ENCODE peak calls at places on chromosomes 6 and 20, in eight cellular contexts. One of them, this sample, is unnamed.

GRCh38 chr6:30322527-30323501 is 3.9 kb upstream of the TRIM39 start:
- DNase-seq in BE2C: no peak
- DNase-seq in astrocyte of the spinal cord: peak; percentile 46
- DNase-seq in colonic mucosa: no peak
- DNase-seq in prostate gland: no peak
- DNase-seq in OCI-LY7: no peak
- DNase-seq in A549: no peak
- DNase-seq in cardiac muscle cell: no peak
- DNase-seq in this sample: no peak

GRCh38 chr6:170473226-170473789 is 79.8 kb downstream of the PSMB1 start:
- DNase-seq in colonic mucosa: no peak
- DNase-seq in astrocyte of the spinal cord: no peak
- DNase-seq in OCI-LY7: no peak
- DNase-seq in A549: no peak
- DNase-seq in cardiac muscle cell: no peak
- DNase-seq in BE2C: no peak
- DNase-seq in prostate gland: no peak
- DNase-seq in this sample: no peak

GRCh38 chr6:170449231-170449630 is 103.9 kb downstream of the PSMB1 start:
- DNase-seq in cardiac muscle cell: no peak
- DNase-seq in BE2C: no peak
- DNase-seq in A549: no peak
- DNase-seq in astrocyte of the spinal cord: peak; percentile 20
- DNase-seq in colonic mucosa: no peak
- DNase-seq in OCI-LY7: no peak
- DNase-seq in prostate gland: no peak
- DNase-seq in this sample: no peak

GRCh38 chr20:57195023-57195758 is 71.2 kb downstream of the BMP7 start:
- DNase-seq in BE2C: no peak
- DNase-seq in prostate gland: no peak
- DNase-seq in astrocyte of the spinal cord: peak; percentile 22
- DNase-seq in A549: no peak
- DNase-seq in OCI-LY7: no peak
- DNase-seq in colonic mucosa: no peak
- DNase-seq in cardiac muscle cell: no peak
- DNase-seq in this sample: no peak

GRCh38 chr6:133040025-133040838 is 200.9 kb upstream of the EYA4 start:
- DNase-seq in BE2C: peak; percentile 75
- DNase-seq in colonic mucosa: no peak
- DNase-seq in A549: peak; percentile 34
- DNase-seq in astrocyte of the spinal cord: peak; percentile 34
- DNase-seq in OCI-LY7: peak; percentile 4
- DNase-seq in prostate gland: no peak
- DNase-seq in cardiac muscle cell: peak; percentile 12
- DNase-seq in this sample: no peak

GRCh38 chr20:14178952-14179351 is 158.5 kb downstream of the FLRT3 start:
- DNase-seq in A549: no peak
- DNase-seq in prostate gland: no peak
- DNase-seq in cardiac muscle cell: no peak
- DNase-seq in astrocyte of the spinal cord: no peak
- DNase-seq in OCI-LY7: no peak
- DNase-seq in BE2C: no peak
- DNase-seq in colonic mucosa: no peak
- DNase-seq in this sample: no peak

GRCh38 chr6:25172819-25173218 is 106.4 kb upstream of the CARMIL1 start:
- DNase-seq in astrocyte of the spinal cord: peak; percentile 88
- DNase-seq in prostate gland: no peak
- DNase-seq in BE2C: no peak
- DNase-seq in OCI-LY7: no peak
- DNase-seq in colonic mucosa: no peak
- DNase-seq in A549: peak; percentile 13
- DNase-seq in cardiac muscle cell: no peak
- DNase-seq in this sample: no peak

GRCh38 chr6:166025149-166025898 is 142.3 kb downstream of the TBXT start:
- DNase-seq in OCI-LY7: no peak
- DNase-seq in astrocyte of the spinal cord: peak; percentile 82
- DNase-seq in colonic mucosa: no peak
- DNase-seq in BE2C: peak; percentile 62
- DNase-seq in prostate gland: no peak
- DNase-seq in cardiac muscle cell: no peak
- DNase-seq in A549: no peak
- DNase-seq in this sample: no peak

GRCh38 chr6:100134703-100135102 is 140.7 kb upstream of the MCHR2 start:
- DNase-seq in prostate gland: no peak
- DNase-seq in OCI-LY7: no peak
- DNase-seq in BE2C: no peak
- DNase-seq in astrocyte of the spinal cord: peak; percentile 23
- DNase-seq in cardiac muscle cell: no peak
- DNase-seq in A549: no peak
- DNase-seq in colonic mucosa: no peak
- DNase-seq in this sample: no peak

GRCh38 chr6:43729537-43729936 is 40.5 kb upstream of the VEGFA start:
- DNase-seq in OCI-LY7: no peak
- DNase-seq in colonic mucosa: peak; percentile 71
- DNase-seq in cardiac muscle cell: no peak
- DNase-seq in astrocyte of the spinal cord: no peak
- DNase-seq in prostate gland: no peak
- DNase-seq in A549: no peak
- DNase-seq in BE2C: no peak
- DNase-seq in this sample: no peak

GRCh38 chr6:37974943-37975342 is 155.4 kb downstream of the ZFAND3 start:
- DNase-seq in A549: no peak
- DNase-seq in astrocyte of the spinal cord: no peak
- DNase-seq in prostate gland: no peak
- DNase-seq in cardiac muscle cell: no peak
- DNase-seq in BE2C: no peak
- DNase-seq in OCI-LY7: no peak
- DNase-seq in colonic mucosa: no peak
- DNase-seq in this sample: no peak
- H3K4me3 ChIP-seq in A549: no peak overlapping the region
- H3K4me3 ChIP-seq in astrocyte of the spinal cord: no peak overlapping the region
- H3K4me3 ChIP-seq in prostate gland: no peak overlapping the region
- H3K4me3 ChIP-seq in cardiac muscle cell: no peak overlapping the region
- H3K4me3 ChIP-seq in BE2C: no peak overlapping the region
- H3K4me3 ChIP-seq in OCI-LY7: no peak overlapping the region
- H3K4me3 ChIP-seq in colonic mucosa: no peak overlapping the region
- H3K4me3 ChIP-seq in this sample: no peak overlapping the region

GRCh38 chr6:1474205-1474604 is 84.8 kb downstream of the FOXF2 start:
- DNase-seq in A549: no peak
- DNase-seq in colonic mucosa: no peak
- DNase-seq in OCI-LY7: no peak
- DNase-seq in BE2C: no peak
- DNase-seq in prostate gland: no peak
- DNase-seq in astrocyte of the spinal cord: no peak
- DNase-seq in cardiac muscle cell: no peak
- DNase-seq in this sample: no peak
- TF ChIP-seq CTCF in A549: no peak
- TF ChIP-seq CTCF in colonic mucosa: no peak
- TF ChIP-seq CTCF in OCI-LY7: no peak
- TF ChIP-seq CTCF in BE2C: no peak
- TF ChIP-seq CTCF in prostate gland: no peak
- TF ChIP-seq CTCF in astrocyte of the spinal cord: no peak
- TF ChIP-seq CTCF in cardiac muscle cell: no peak
- TF ChIP-seq CTCF in this sample: no peak

DNA sequence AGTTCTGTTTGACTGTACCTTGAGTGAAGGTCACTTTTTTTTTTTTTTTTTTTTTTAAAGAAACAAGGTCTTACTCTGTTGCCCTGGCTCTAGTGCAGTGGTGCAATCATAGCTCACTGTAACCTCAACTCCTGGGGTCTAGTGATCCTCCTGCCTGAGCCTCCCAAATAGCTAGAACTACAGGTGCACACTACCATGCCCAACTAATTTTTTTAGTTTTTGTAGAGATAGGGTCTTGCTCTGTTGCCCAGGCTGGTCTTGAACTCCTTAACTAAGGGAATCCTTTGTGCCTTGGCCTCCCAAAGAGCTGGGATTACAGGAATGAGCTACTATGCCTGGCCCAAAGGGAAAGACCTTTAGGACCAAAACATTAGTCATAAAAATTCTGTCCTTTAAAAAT is 413.7 kb downstream of the CDKAL1 start:
- DNase-seq in A549: no peak
- DNase-seq in colonic mucosa: no peak
- DNase-seq in BE2C: no peak
- DNase-seq in OCI-LY7: no peak
- DNase-seq in prostate gland: no peak
- DNase-seq in astrocyte of the spinal cord: no peak
- DNase-seq in cardiac muscle cell: no peak
- DNase-seq in this sample: no peak
- H3K4me3 ChIP-seq in A549: no peak overlapping the region
- H3K4me3 ChIP-seq in colonic mucosa: no peak overlapping the region
- H3K4me3 ChIP-seq in BE2C: no peak overlapping the region
- H3K4me3 ChIP-seq in OCI-LY7: no peak overlapping the region
- H3K4me3 ChIP-seq in prostate gland: no peak overlapping the region
- H3K4me3 ChIP-seq in astrocyte of the spinal cord: no peak overlapping the region
- H3K4me3 ChIP-seq in cardiac muscle cell: no peak overlapping the region
- H3K4me3 ChIP-seq in this sample: no peak overlapping the region

GRCh38 chr6:145080651-145081050 is 654.7 kb downstream of the EPM2A start:
- DNase-seq in prostate gland: no peak
- DNase-seq in cardiac muscle cell: no peak
- DNase-seq in A549: no peak
- DNase-seq in astrocyte of the spinal cord: no peak
- DNase-seq in colonic mucosa: no peak
- DNase-seq in BE2C: no peak
- DNase-seq in OCI-LY7: no peak
- DNase-seq in this sample: no peak
- TF ChIP-seq CTCF in prostate gland: no peak
- TF ChIP-seq CTCF in cardiac muscle cell: no peak
- TF ChIP-seq CTCF in A549: no peak
- TF ChIP-seq CTCF in astrocyte of the spinal cord: no peak
- TF ChIP-seq CTCF in colonic mucosa: no peak
- TF ChIP-seq CTCF in BE2C: no peak
- TF ChIP-seq CTCF in OCI-LY7: no peak
- TF ChIP-seq CTCF in this sample: no peak

GRCh38 chr6:137749595-137750215 is 117.4 kb upstream of the TNFAIP3 start:
- DNase-seq in prostate gland: no peak
- DNase-seq in BE2C: no peak
- DNase-seq in astrocyte of the spinal cord: no peak
- DNase-seq in colonic mucosa: no peak
- DNase-seq in OCI-LY7: no peak
- DNase-seq in cardiac muscle cell: no peak
- DNase-seq in A549: no peak
- DNase-seq in this sample: no peak
- H3K4me3 ChIP-seq in prostate gland: no peak overlapping the region
- H3K4me3 ChIP-seq in BE2C: no peak overlapping the region
- H3K4me3 ChIP-seq in astrocyte of the spinal cord: no peak overlapping the region
- H3K4me3 ChIP-seq in colonic mucosa: no peak overlapping the region
- H3K4me3 ChIP-seq in OCI-LY7: no peak overlapping the region
- H3K4me3 ChIP-seq in cardiac muscle cell: no peak overlapping the region
- H3K4me3 ChIP-seq in A549: no peak overlapping the region
- H3K4me3 ChIP-seq in this sample: no peak overlapping the region

GRCh38 chr20:40706977-40707582 is 18.0 kb upstream of the MAFB start:
- DNase-seq in cardiac muscle cell: peak; percentile 55
- DNase-seq in colonic mucosa: no peak
- DNase-seq in astrocyte of the spinal cord: no peak
- DNase-seq in prostate gland: no peak
- DNase-seq in A549: peak; percentile 45
- DNase-seq in OCI-LY7: peak; percentile 71
- DNase-seq in BE2C: no peak
- DNase-seq in this sample: no peak
- TF ChIP-seq CTCF in cardiac muscle cell: no peak
- TF ChIP-seq CTCF in colonic mucosa: no peak
- TF ChIP-seq CTCF in astrocyte of the spinal cord: no peak
- TF ChIP-seq CTCF in prostate gland: no peak
- TF ChIP-seq CTCF in A549: no peak
- TF ChIP-seq CTCF in OCI-LY7: peak; percentile 73
- TF ChIP-seq CTCF in BE2C: peak; percentile 15
- TF ChIP-seq CTCF in this sample: no peak

This sample was measured in LNCaP clone FGC.